ENCODE peak calls at places on chromosomes 7 and 10, in seven cellular contexts. C is IMR-90, L is left ventricle myocardium inferior, T is ovary, O is heart right ventricle, Q is spleen, K is lower lobe of right lung. X is an unnamed sample.

GRCh38 chr7:105345003-105345402 is 43.7 kb downstream of the SRPK2 start:
- DNase-seq in O (no peak), K (no peak), Q (no peak), T (no peak), C (no peak), L (no peak), X (no peak)

GRCh38 chr10:132385721-132386418 is 11.1 kb upstream of the PWWP2B start:
- DNase-seq in O (no peak), L (no peak), K (peak; percentile 44), C (no peak), Q (peak; percentile 79), T (peak; percentile 48), X (no peak)

GRCh38 chr10:5840314-5841307 is 27.4 kb upstream of the GDI2 start:
- DNase-seq in C (no peak), T (peak; percentile 46), Q (peak; percentile 94), L (peak; percentile 41), K (no peak), O (peak; percentile 50), X (peak; percentile 13)

GRCh38 chr7:92634924-92635519 is 44.8 kb upstream of the FAM133B start:
- DNase-seq in K (no peak), L (no peak), O (no peak), C (peak; percentile 90), T (no peak), Q (no peak), X (no peak)

GRCh38 chr7:41925946-41926345 is 223.1 kb upstream of the INHBA start:
- DNase-seq in T (no peak), K (no peak), L (no peak), O (no peak), C (peak; percentile 35), Q (no peak), X (no peak)

GRCh38 chr7:30874656-30875317 is 36.9 kb upstream of the AQP1 start:
- DNase-seq in K (no peak), L (no peak), Q (no peak), C (no peak), O (no peak), T (no peak), X (no peak)

GRCh38 chr7:108109216-108109908 is 20.8 kb downstream of the LAMB4 start:
- DNase-seq in K (no peak), L (no peak), O (no peak), Q (no peak), C (no peak), T (no peak), X (no peak)

GRCh38 chr10:64486149-64486548 is 964.9 kb downstream of the REEP3 start:
- DNase-seq in C (peak; percentile 55), O (no peak), L (no peak), T (no peak), Q (no peak), K (no peak), X (no peak)

GRCh38 chr7:73703649-73703984 is 15.9 kb downstream of the STX1A start:
- DNase-seq in O (no peak), Q (no peak), C (no peak), K (no peak), L (no peak), T (no peak), X (no peak)
- H3K4me1 ChIP-seq in O (peaks cover 6% of the 10 kb centered on the region), Q (no peaks in the 10 kb centered on the region), C (peaks cover 8% of the 10 kb centered on the region), K (peaks cover 17% of the 10 kb centered on the region), L (no peaks in the 10 kb centered on the region), T (peaks cover 12% of the 10 kb centered on the region), X (no peaks in the 10 kb centered on the region)

DNA sequence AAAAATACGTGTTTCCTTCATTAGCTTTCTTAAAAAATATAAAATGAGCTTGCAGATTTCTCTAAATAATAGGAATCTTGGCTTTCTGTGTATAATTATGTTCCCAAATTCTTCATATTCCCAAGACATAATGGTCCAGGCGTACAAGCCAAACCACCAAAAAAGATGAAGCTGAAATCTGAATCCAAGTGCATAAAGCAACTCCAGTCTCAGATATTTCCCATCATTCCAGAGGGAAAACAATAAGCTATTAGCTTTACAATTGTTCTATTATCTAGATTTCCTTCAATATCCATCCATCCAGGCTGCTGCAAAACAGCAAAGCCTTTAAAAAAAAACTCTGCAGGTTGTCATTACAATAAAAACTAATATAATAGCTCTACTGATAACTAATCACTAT is 108.8 kb upstream of the ASAH2 start:
- DNase-seq in L (no peak), K (no peak), O (no peak), C (no peak), Q (no peak), T (no peak), X (no peak)
- H3K4me1 ChIP-seq in L (peaks cover 44% of the 10 kb centered on the region), K (peaks cover 55% of the 10 kb centered on the region), O (peaks cover 31% of the 10 kb centered on the region), C (peaks cover 11% of the 10 kb centered on the region), Q (no peaks in the 10 kb centered on the region), T (peaks cover 3% of the 10 kb centered on the region), X (peaks cover 26% of the 10 kb centered on the region)

GRCh38 chr10:45463244-45464116 is 89.5 kb downstream of the ALOX5 start:
- DNase-seq in C (peak; percentile 8), T (no peak), Q (peak; percentile 88), L (peak; percentile 19), K (peak; percentile 61), O (no peak), X (no peak)

GRCh38 chr10:45468110-45468509 is 94.1 kb downstream of the ALOX5 start:
- DNase-seq in O (no peak), K (no peak), C (no peak), T (no peak), Q (no peak), L (no peak), X (no peak)

GRCh38 chr10:45464958-45465567 is 91.0 kb downstream of the ALOX5 start:
- DNase-seq in C (peak; percentile 67), K (peak; percentile 82), O (peak; percentile 75), T (peak; percentile 86), L (peak; percentile 74), Q (peak; percentile 94), X (peak; percentile 50)

GRCh38 chr10:45470098-45471012 is 96.3 kb downstream of the ALOX5 start:
- DNase-seq in Q (peak; percentile 84), O (no peak), T (no peak), K (no peak), L (no peak), C (peak; percentile 87), X (no peak)

GRCh38 chr10:45466784-45467183 is 92.8 kb downstream of the ALOX5 start:
- DNase-seq in Q (peak; percentile 77), L (peak; percentile 17), O (no peak), K (no peak), T (no peak), C (no peak), X (no peak)
- H3K4me1 ChIP-seq in Q (peaks cover 19% of the 10 kb centered on the region), L (peaks cover 44% of the 10 kb centered on the region), O (peaks cover 64% of the 10 kb centered on the region), K (peaks cover 30% of the 10 kb centered on the region), T (peaks cover 6% of the 10 kb centered on the region), C (peaks cover under 1% of the 10 kb centered on the region), X (peaks cover 7% of the 10 kb centered on the region)

DNA sequence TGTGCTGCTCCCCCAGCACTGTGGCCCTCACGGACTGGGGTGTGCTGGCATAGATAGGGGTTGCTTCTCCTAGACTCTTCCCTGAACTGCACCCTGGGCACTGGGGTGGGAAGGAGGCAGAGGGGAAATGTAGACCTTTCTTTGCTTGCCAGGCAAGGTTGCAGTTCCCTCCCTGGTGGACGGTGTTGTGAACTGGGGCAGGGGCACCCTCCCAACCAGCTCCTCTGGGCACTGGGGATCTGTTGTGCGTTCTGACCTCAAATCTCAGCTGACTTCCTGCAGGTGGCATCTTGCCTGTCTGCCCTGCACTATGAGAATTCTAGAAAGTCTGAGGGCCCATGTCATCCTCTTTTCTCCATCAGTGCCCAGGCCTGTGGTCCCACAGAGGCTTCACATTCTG is 53.9 kb downstream of the ARHGAP22 start:
- DNase-seq in C (no peak), T (no peak), O (no peak), Q (no peak), K (no peak), L (no peak), X (no peak)
- H3K4me1 ChIP-seq in C (no peaks in the 10 kb centered on the region), T (peaks cover 3% of the 10 kb centered on the region), O (peaks cover 9% of the 10 kb centered on the region), Q (no peaks in the 10 kb centered on the region), K (no peaks in the 10 kb centered on the region), L (peaks cover 23% of the 10 kb centered on the region), X (no peaks in the 10 kb centered on the region)

DNA sequence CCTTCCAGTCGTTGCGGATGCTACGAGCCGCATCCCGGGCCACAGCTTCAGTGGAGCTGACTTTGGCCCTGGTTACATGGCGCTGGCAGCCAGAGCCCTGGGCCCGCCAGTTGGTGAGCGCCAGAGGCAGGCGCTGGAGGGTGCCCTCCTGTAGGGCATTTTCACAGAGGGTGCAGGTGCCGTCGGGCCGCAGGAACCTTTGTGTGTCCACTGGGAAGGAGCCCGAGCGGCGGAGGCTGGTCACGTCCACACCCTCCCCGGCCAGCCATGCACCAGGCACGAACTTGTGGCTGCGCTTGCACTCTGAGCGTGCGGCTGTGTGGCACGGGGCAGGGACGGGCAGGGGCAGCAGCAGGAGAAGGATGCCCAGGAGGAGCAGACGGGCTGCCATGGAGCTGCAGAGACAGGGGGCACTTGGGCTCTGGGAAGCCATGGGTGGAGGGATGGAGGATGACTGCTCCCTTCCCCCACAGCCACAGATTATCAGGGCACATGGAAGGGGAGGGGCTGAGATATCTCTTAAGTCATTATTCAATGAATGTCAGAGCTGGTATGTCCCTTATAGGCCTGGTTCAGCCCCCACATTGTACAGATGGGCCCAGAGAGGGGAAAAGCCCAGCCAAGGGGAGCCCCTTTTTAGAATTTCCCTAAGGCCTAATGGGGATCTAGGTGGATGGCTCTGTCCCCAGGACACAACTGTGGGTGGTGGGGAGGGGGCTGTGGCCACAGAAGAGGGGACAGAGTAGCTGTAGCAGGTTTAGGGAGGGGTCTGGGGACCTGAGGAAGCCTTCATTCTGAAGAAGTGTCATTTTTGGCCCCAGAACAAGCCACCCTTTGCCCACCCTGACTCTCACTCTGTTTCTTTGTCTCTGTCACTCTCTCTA is 1.8 kb downstream of the PRF1 start:
- DNase-seq in L (no peak), Q (peak; percentile 67), O (no peak), K (no peak), C (no peak), T (no peak), X (no peak)
- H3K4me1 ChIP-seq in L (peaks cover 4% of the 10 kb centered on the region), Q (no peaks in the 10 kb centered on the region), O (peaks cover 10% of the 10 kb centered on the region), K (no peaks in the 10 kb centered on the region), C (no peaks in the 10 kb centered on the region), T (no peaks in the 10 kb centered on the region), X (no peaks in the 10 kb centered on the region)

DNA sequence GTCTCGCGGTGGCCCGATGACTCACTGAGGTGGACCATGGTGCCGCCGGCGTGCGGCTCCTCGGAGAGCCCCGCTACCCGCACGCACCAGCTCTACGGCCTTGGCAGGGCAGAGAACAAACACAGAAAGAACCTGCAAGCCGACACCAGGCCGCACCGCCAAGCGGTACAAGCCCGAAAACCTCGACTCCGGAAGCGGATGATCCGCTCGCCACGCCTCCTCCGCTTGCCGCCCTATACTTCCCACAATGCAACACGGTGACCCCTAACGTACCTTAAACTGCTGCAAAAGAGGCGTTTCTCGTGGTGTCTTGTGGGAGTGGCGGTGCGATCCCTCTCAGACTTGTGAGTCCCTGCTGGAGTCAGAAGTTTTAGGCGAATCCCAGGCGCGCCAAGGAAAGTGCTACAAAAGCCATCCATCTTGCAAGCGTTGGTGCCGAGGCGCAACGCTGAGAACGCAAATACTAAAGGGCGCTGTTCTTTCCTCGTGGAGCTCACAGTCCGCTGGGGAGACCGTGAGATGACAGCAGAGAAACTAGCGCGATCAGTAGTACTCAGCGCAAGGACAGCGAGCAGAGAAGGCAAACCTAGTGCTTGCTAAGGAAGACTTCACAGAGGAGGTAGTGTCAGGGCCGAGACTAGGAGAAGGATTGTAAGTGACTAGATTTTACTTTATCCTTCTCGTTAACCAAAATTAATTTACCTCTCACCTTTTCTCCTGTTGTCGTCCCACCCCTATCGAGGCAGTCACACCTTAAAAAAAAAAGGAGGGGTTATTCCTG is at the start of gene MRPS16:
- DNase-seq in C (peak; percentile 96), T (peak; percentile 93), K (peak; percentile 94), L (peak; percentile 93), O (peak; percentile 87), Q (peak; percentile 95), X (peak; percentile 94)
- H3K4me1 ChIP-seq in C (peaks cover 8% of the 10 kb centered on the region), T (peaks cover 5% of the 10 kb centered on the region), K (peaks cover 31% of the 10 kb centered on the region), L (peaks cover 42% of the 10 kb centered on the region), O (peaks cover 36% of the 10 kb centered on the region), Q (peaks cover 22% of the 10 kb centered on the region), X (peaks cover 31% of the 10 kb centered on the region)